ENCODE peak calls at places on chromosomes 5 and 9, in four cellular contexts. B, V, D and H are unnamed samples.

GRCh38 chr5:175895701-175896102 is 24.3 kb downstream of the CPLX2 start:
- DNase-seq in B (peak), V (no peak), D (no peak), H (no peak)

GRCh38 chr5:124343451-124343867 is 403.0 kb downstream of the ZNF608 start:
- DNase-seq in D (no peak), B (no peak), V (no peak), H (no peak)

GRCh38 chr5:157280927-157281326 is 15.0 kb downstream of the CYFIP2 start:
- DNase-seq in D (no peak), V (no peak), B (no peak), H (no peak)

GRCh38 chr9:371349-371748 is 156.7 kb downstream of the DOCK8 start:
- DNase-seq in V (no peak), D (no peak), B (no peak), H (no peak)

GRCh38 chr5:154194348-154195329 is 4.1 kb downstream of the GALNT10 start:
- DNase-seq in V (peak), D (no peak), B (peak), H (no peak)

GRCh38 chr9:134156564-134157377 is 7.6 kb downstream of the RNU6ATAC start:
- DNase-seq in V (no peak), D (no peak), B (no peak), H (no peak)

GRCh38 chr5:14708551-14708950 is 44.0 kb downstream of the OTULIN start:
- DNase-seq in D (no peak), B (no peak), V (no peak), H (no peak)

GRCh38 chr5:2260211-2260985 is 377.7 kb upstream of the IRX4 start:
- DNase-seq in B (no peak), V (no peak), D (no peak), H (peak)

GRCh38 chr5:17808566-17808965 is 174.3 kb downstream of the TAF11L14 start:
- DNase-seq in D (no peak), V (no peak), B (no peak), H (no peak)

GRCh38 chr5:163894645-163895044 is 389.2 kb downstream of the MAT2B start:
- DNase-seq in V (no peak), B (no peak), D (no peak), H (no peak)

GRCh38 chr5:75523275-75523674 is 11.6 kb downstream of the POLK start:
- DNase-seq in V (no peak), D (no peak), B (no peak), H (no peak)

GRCh38 chr5:179301796-179302195 is 43.5 kb downstream of the ADAMTS2 start:
- DNase-seq in V (no peak), D (no peak), B (no peak), H (peak)

GRCh38 chr9:121767176-121767769 is 115.8 kb downstream of the DAB2IP start:
- DNase-seq in B (no peak), V (no peak), D (no peak), H (no peak)

GRCh38 chr9:99029083-99029482 is 75.8 kb upstream of the TGFBR1 start:
- DNase-seq in B (no peak), V (no peak), D (no peak), H (no peak)

GRCh38 chr9:99031319-99031718 is 73.6 kb upstream of the TGFBR1 start:
- DNase-seq in V (no peak), B (no peak), D (no peak), H (no peak)

GRCh38 chr9:99030610-99031009 is 74.3 kb upstream of the TGFBR1 start:
- DNase-seq in D (no peak), B (no peak), V (no peak), H (no peak)

GRCh38 chr9:99031994-99032393 is 72.9 kb upstream of the TGFBR1 start:
- DNase-seq in V (no peak), D (no peak), B (no peak), H (no peak)

DNA sequence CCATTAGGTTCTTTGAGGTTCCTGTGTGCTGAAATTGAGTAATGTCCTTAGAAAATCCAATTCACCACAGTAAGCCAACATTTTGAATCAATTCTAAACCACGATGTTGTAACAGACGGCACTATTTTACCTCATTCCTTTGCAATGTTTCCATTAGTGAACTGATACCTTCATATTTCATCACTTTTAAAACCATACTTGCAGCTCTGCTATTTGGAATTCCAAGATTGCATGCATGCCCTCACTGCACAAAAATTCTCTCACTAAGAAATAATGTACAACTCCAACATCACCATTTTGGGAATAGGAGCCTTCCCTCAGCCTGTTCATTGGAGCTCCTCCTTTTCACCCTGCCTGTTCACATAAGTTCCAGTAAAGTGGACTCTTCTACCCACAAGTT is 74.8 kb upstream of the TGFBR1 start:
- DNase-seq in V (no peak), D (no peak), B (no peak), H (no peak)
- H3K4me3 ChIP-seq in V (no peak), D (no peak), B (no peak), H (no peak)

DNA sequence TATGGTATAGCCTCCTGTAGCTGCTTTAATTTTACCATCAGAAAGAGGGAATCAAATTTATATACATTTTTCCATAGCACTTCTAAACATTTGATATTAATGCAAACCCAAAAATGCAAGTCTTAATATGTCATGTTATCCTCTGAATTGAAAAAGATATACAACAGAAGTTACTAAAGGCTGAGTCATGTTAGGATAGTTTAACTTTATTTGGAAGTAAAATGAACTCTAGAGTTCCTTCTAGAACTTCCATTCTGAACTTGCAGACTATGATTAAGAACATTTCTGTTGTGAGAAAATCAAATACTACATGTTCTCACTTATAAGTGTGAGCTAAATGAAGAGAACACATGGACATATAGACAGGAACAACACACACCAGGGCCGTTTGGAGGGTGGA is 317.3 kb upstream of the PRR16 start:
- DNase-seq in D (no peak), V (no peak), B (no peak), H (no peak)
- H3K27ac ChIP-seq in D (no peak), V (no peak), B (no peak), H (no peak)

DNA sequence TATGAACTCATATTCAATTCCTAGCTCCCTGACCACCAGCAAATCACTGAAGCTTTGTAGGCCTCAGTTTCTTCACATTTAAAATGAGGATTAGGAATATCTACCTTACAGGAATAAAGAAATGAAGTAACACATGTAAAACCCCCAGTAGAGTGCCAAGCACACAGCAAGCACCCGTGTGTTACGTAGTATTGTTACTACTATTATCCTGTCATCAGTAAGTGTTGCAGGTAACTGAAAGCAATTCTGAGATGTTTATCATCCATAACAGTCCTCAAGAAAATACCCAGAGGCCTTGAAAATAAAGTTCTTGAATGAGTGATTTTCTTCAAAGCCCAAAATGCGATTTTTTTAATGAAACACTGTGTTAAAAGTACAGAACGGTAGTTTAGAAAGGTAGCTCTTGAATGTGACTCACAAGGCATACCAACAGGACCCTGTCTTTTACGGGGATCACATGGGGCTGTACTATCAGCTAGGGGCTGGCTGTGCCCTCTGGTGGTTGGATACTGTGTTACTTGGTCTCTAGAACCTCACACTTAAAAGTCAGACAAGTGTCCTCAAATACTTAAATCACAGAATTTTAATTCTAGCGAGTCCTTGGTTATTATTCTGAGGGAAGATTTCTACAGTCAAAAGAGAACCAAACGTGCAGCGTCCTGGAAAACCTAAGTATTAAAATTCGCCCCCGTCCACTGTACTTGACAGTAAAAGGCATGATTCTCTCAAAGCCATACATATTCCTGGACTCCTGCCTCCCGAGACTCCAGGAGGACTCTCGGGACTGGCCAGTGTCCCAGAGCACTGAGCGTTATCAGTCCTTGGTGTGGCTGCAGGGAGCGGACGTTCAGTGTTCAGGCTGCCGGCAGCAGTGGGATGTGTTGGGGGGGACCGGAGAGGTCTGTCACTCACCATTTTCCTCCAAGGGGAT is 725 bp downstream of the NDUFB6 start:
- DNase-seq in D (peak), B (peak), V (peak), H (no peak)
- TF ChIP-seq CTCF in D (peak), B (peak), V (peak), H (peak)

GRCh38 chr9:93185261-93186150 is 1.6 kb downstream of the WNK2 start:
- DNase-seq in V (no peak), D (no peak), B (no peak), H (no peak)

GRCh38 chr9:93184439-93185221 is 691 bp downstream of the WNK2 start:
- DNase-seq in V (no peak), B (peak), D (no peak), H (no peak)

GRCh38 chr9:93187574-93187973 is 3.6 kb downstream of the WNK2 start:
- DNase-seq in B (no peak), V (no peak), D (no peak), H (no peak)

GRCh38 chr9:93187047-93187446 is 3.1 kb downstream of the WNK2 start:
- DNase-seq in V (no peak), B (no peak), D (no peak), H (no peak)

GRCh38 chr9:93186151-93186715 is 2.3 kb downstream of the WNK2 start:
- DNase-seq in D (no peak), B (no peak), V (no peak), H (no peak)
- H3K4me3 ChIP-seq in D (no peak), B (no peak), V (no peak), H (no peak)

DNA sequence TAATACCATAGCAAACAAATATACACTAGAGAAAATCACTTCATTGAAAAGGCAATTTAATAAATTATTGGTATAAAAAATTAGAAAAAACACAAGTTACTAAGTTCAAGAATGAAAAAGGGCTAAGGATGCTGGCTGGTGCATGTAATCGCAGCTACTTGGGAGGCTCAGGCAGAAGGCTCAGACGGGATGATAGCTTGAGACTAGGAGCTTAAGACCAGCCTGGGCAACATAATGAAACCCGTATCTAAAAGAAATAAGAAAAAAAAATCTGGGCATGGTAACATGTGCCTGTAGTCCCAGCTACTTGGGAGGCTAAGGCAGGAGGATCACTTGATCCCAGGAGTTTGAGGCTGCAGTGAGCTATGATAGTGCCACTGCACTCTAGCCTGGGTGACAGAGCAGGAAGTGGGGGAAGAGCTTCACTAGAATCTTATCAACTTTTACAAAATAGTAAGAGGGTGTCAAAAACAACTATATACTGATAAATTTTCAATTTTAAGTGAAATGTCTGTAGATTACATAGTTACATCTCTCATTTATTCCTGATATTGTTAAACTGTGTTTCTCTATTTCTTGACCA is 42.2 kb upstream of the PPP2CA start:
- DNase-seq in B (no peak), D (no peak), V (no peak), H (no peak)
- H3K27ac ChIP-seq in B (no peak), D (no peak), V (no peak), H (no peak)

GRCh38 chr9:95182854-95183563 is 134.5 kb downstream of the FANCC start:
- DNase-seq in V (no peak), D (no peak), B (peak), H (no peak)
- TF ChIP-seq CTCF in V (no peak), D (no peak), B (peak), H (no peak)